ENCODE peak calls at places on chromosome 9, in seven cellular contexts. D is Panc1, H is upper lobe of left lung, U is prostate gland, Y is H1, S is sigmoid colon, X is suprapubic skin. C is an unnamed sample.

GRCh38 chr9:117400131-117400530 is 14.7 kb downstream of the ASTN2 start:
- DNase-seq in D (no peak), H (no peak), U (peak; percentile 74), Y (no peak), S (no peak), X (no peak), C (no peak)

GRCh38 chr9:119453490-119453911 is 84.3 kb upstream of the BRINP1 start:
- DNase-seq in D (no peak), H (no peak), U (no peak), Y (no peak), S (no peak), X (no peak), C (no peak)

GRCh38 chr9:136328011-136328621 is 777 bp downstream of the GPSM1 start:
- DNase-seq in D (no peak), H (no peak), U (no peak), Y (no peak), S (no peak), X (no peak), C (no peak)

GRCh38 chr9:136044971-136045594 is 50.0 kb downstream of the NACC2 start:
- DNase-seq in D (no peak), H (no peak), U (no peak), Y (no peak), S (peak; percentile 42), X (no peak), C (no peak)

GRCh38 chr9:69326261-69326660 is 1.2 kb downstream of the ENTREP1 start:
- DNase-seq in D (no peak), H (peak; percentile 27), U (peak; percentile 42), Y (no peak), S (no peak), X (no peak), C (no peak)

GRCh38 chr9:71663931-71664459 is 104.3 kb downstream of the CEMIP2 start:
- DNase-seq in D (no peak), H (no peak), U (no peak), Y (no peak), S (no peak), X (no peak), C (no peak)

GRCh38 chr9:33908114-33908513 is 91.2 kb downstream of the UBE2R2 start:
- DNase-seq in D (no peak), H (no peak), U (no peak), Y (no peak), S (no peak), X (no peak), C (no peak)

GRCh38 chr9:23743041-23743440 is 83.0 kb downstream of the ELAVL2 start:
- DNase-seq in D (no peak), H (no peak), U (no peak), Y (no peak), S (no peak), X (no peak), C (no peak)

GRCh38 chr9:97811534-97812246 is 41.3 kb upstream of the FOXE1 start:
- DNase-seq in D (no peak), H (peak; percentile 47), U (no peak), Y (no peak), S (no peak), X (no peak), C (no peak)

GRCh38 chr9:5044160-5044559 is 59.1 kb downstream of the JAK2 start:
- DNase-seq in D (no peak), H (no peak), U (no peak), Y (no peak), S (no peak), X (no peak), C (no peak)

GRCh38 chr9:138099803-138100598 is 222.4 kb downstream of the CACNA1B start:
- DNase-seq in D (no peak), H (peak; percentile 8), U (no peak), Y (peak; percentile 30), S (no peak), X (peak; percentile 35), C (peak; percentile 74)

GRCh38 chr9:128702949-128703615 is 779 bp downstream of the PKN3 start:
- DNase-seq in D (no peak), H (no peak), U (no peak), Y (peak; percentile 81), S (peak; percentile 71), X (peak; percentile 79), C (no peak)

GRCh38 chr9:123002754-123003153 is 30.7 kb upstream of the GPR21 start:
- DNase-seq in D (no peak), H (no peak), U (no peak), Y (no peak), S (no peak), X (no peak), C (no peak)

GRCh38 chr9:5879419-5880181 is 11.1 kb upstream of the MLANA start:
- DNase-seq in D (no peak), H (no peak), U (no peak), Y (no peak), S (no peak), X (no peak), C (no peak)

GRCh38 chr9:35948901-35949318 is 9.0 kb downstream of the OR2S2 start:
- DNase-seq in D (no peak), H (peak; percentile 61), U (no peak), Y (no peak), S (no peak), X (no peak), C (no peak)

GRCh38 chr9:119164716-119165115 is 204.5 kb downstream of the BRINP1 start:
- DNase-seq in D (no peak), H (no peak), U (no peak), Y (no peak), S (no peak), X (no peak), C (no peak)

GRCh38 chr9:99031319-99031718 is 73.6 kb upstream of the TGFBR1 start:
- DNase-seq in D (no peak), H (no peak), U (no peak), Y (no peak), S (no peak), X (no peak), C (no peak)

GRCh38 chr9:33687779-33688178 is 107.6 kb upstream of the PRSS3 start:
- DNase-seq in D (no peak), H (no peak), U (no peak), Y (no peak), S (no peak), X (no peak), C (no peak)

GRCh38 chr9:86648156-86648827 is 294.1 kb upstream of the TUT7 start:
- DNase-seq in D (no peak), H (no peak), U (no peak), Y (no peak), S (no peak), X (no peak), C (no peak)

GRCh38 chr9:32672478-32672877 is 37.0 kb upstream of the TAF1L start:
- DNase-seq in D (no peak), H (no peak), U (no peak), Y (no peak), S (no peak), X (no peak), C (no peak)

GRCh38 chr9:18665947-18666346 is 192.0 kb downstream of the ADAMTSL1 start:
- DNase-seq in D (no peak), H (no peak), U (no peak), Y (no peak), S (no peak), X (no peak), C (no peak)

GRCh38 chr9:37920471-37921167 is 16.7 kb upstream of the SLC25A51 start:
- DNase-seq in D (no peak), H (no peak), U (no peak), Y (no peak), S (peak; percentile 63), X (no peak), C (no peak)

GRCh38 chr9:132571806-132572600 is 10.4 kb upstream of the BARHL1 start:
- DNase-seq in D (no peak), H (no peak), U (no peak), Y (no peak), S (no peak), X (no peak), C (no peak)

GRCh38 chr9:28853487-28853886 is 1280.2 kb upstream of the C9orf72 start:
- DNase-seq in D (no peak), H (no peak), U (no peak), Y (no peak), S (no peak), X (no peak), C (no peak)

GRCh38 chr9:75953218-75953617 is 62.7 kb downstream of the PCSK5 start:
- DNase-seq in D (no peak), H (no peak), U (no peak), Y (no peak), S (no peak), X (no peak), C (no peak)

GRCh38 chr9:107368696-107369095 is 85.6 kb downstream of the RAD23B start:
- DNase-seq in D (no peak), H (no peak), U (no peak), Y (no peak), S (no peak), X (no peak), C (no peak)

GRCh38 chr9:95756101-95756500 is 119.4 kb upstream of the ERCC6L2 start:
- DNase-seq in D (no peak), H (no peak), U (no peak), Y (no peak), S (no peak), X (no peak), C (no peak)
- TF ChIP-seq POLR2AphosphoS5 in D (no peak), H (no peak), U (no peak), Y (no peak), S (no peak), X (no peak), C (no peak)

DNA sequence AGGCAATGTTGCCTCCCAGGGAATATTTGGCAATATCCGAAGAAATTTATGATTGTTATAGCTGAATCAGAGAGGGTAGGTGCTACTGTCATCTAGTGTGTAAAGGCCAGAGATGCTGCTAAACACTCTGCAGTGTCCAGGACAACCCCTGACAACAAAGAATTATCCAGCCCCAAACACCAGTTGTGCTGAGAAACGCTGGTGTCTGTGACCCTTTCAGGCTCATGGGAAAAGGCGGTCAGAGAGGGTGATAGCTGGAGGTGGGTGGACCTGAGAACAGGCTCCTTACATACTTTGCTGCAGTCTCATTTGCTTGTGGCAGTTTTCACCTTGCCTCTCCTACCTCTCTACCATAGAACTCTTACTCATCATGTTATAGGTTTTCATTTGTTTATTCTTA is 295.3 kb upstream of the DMRT1 start:
- DNase-seq in D (no peak), H (no peak), U (no peak), Y (no peak), S (no peak), X (no peak), C (no peak)
- TF ChIP-seq CTCF in D (no peak), H (no peak), U (no peak), Y (no peak), S (no peak), X (no peak), C (no peak)

GRCh38 chr9:96612105-96612965 is 7.3 kb downstream of the CDC14B start:
- DNase-seq in D (no peak), H (no peak), U (peak; percentile 34), Y (no peak), S (peak; percentile 82), X (peak; percentile 81), C (no peak)
- H3K4me1 ChIP-seq in D (peaks cover 20% of the 10 kb centered on the region), H (no peaks in the 10 kb centered on the region), U (no peaks in the 10 kb centered on the region), Y (peaks cover 6% of the 10 kb centered on the region), S (peaks cover 23% of the 10 kb centered on the region), X (peaks cover 13% of the 10 kb centered on the region), C (peaks cover 21% of the 10 kb centered on the region)

GRCh38 chr9:125889524-125890473 is 142.6 kb downstream of the PBX3 start:
- DNase-seq in D (no peak), H (peak; percentile 22), U (no peak), Y (peak; percentile 70), S (peak; percentile 61), X (no peak), C (no peak)
- TF ChIP-seq POLR2AphosphoS5 in D (no peak), H (no peak), U (no peak), Y (no peak), S (no peak), X (no peak), C (no peak)